ENCODE peak calls at places on chromosomes 3 and 15, in nine cellular contexts. One of them, this sample, is unnamed.

GRCh38 chr15:70528270-70528706 is 235.1 kb downstream of the UACA start:
- DNase-seq in renal cortical epithelial cell: peak
- DNase-seq in activated CD4-positive, alpha-beta memory T cell treated with anti-CD3 and anti-CD28 coated beads, Interleukin-2, amount 10 ng/mL, durations not matched to agents 7 days and 5 days: peak
- DNase-seq in activated CD4-positive, alpha-beta T cell treated with anti-CD3 and anti-CD28 coated beads for 48 hours: peak
- DNase-seq in KBM-7: peak
- DNase-seq in mesothelial cell of epicardium: no peak
- DNase-seq in CD8-positive, alpha-beta memory T cell: peak
- DNase-seq in A172: peak
- DNase-seq in endothelial cell of umbilical vein: peak
- DNase-seq in this sample: no peak

GRCh38 chr15:52112203-52112750 is 298 bp downstream of the BCL2L10 start:
- DNase-seq in renal cortical epithelial cell: no peak
- DNase-seq in activated CD4-positive, alpha-beta memory T cell treated with anti-CD3 and anti-CD28 coated beads, Interleukin-2, amount 10 ng/mL, durations not matched to agents 7 days and 5 days: peak
- DNase-seq in activated CD4-positive, alpha-beta T cell treated with anti-CD3 and anti-CD28 coated beads for 48 hours: peak
- DNase-seq in KBM-7: no peak
- DNase-seq in mesothelial cell of epicardium: no peak
- DNase-seq in CD8-positive, alpha-beta memory T cell: peak
- DNase-seq in A172: no peak
- DNase-seq in endothelial cell of umbilical vein: peak
- DNase-seq in this sample: no peak

GRCh38 chr3:58411851-58412830 is 21.5 kb downstream of the PDHB start:
- DNase-seq in renal cortical epithelial cell: no peak
- DNase-seq in activated CD4-positive, alpha-beta memory T cell treated with anti-CD3 and anti-CD28 coated beads, Interleukin-2, amount 10 ng/mL, durations not matched to agents 7 days and 5 days: no peak
- DNase-seq in activated CD4-positive, alpha-beta T cell treated with anti-CD3 and anti-CD28 coated beads for 48 hours: no peak
- DNase-seq in KBM-7: no peak
- DNase-seq in mesothelial cell of epicardium: no peak
- DNase-seq in CD8-positive, alpha-beta memory T cell: no peak
- DNase-seq in A172: no peak
- DNase-seq in endothelial cell of umbilical vein: no peak
- DNase-seq in this sample: no peak

GRCh38 chr3:150080058-150080730 is 109.5 kb upstream of the PFN2 start:
- DNase-seq in renal cortical epithelial cell: no peak
- DNase-seq in activated CD4-positive, alpha-beta memory T cell treated with anti-CD3 and anti-CD28 coated beads, Interleukin-2, amount 10 ng/mL, durations not matched to agents 7 days and 5 days: no peak
- DNase-seq in activated CD4-positive, alpha-beta T cell treated with anti-CD3 and anti-CD28 coated beads for 48 hours: no peak
- DNase-seq in KBM-7: no peak
- DNase-seq in mesothelial cell of epicardium: no peak
- DNase-seq in CD8-positive, alpha-beta memory T cell: no peak
- DNase-seq in A172: no peak
- DNase-seq in endothelial cell of umbilical vein: no peak
- DNase-seq in this sample: no peak

GRCh38 chr3:30752961-30753360 is 141.5 kb downstream of the GADL1 start:
- DNase-seq in renal cortical epithelial cell: peak
- DNase-seq in activated CD4-positive, alpha-beta memory T cell treated with anti-CD3 and anti-CD28 coated beads, Interleukin-2, amount 10 ng/mL, durations not matched to agents 7 days and 5 days: no peak
- DNase-seq in activated CD4-positive, alpha-beta T cell treated with anti-CD3 and anti-CD28 coated beads for 48 hours: peak
- DNase-seq in KBM-7: no peak
- DNase-seq in mesothelial cell of epicardium: no peak
- DNase-seq in CD8-positive, alpha-beta memory T cell: no peak
- DNase-seq in A172: peak
- DNase-seq in endothelial cell of umbilical vein: no peak
- DNase-seq in this sample: no peak

GRCh38 chr15:67887776-67888175 is 47.9 kb upstream of the RNU6-1 start:
- DNase-seq in renal cortical epithelial cell: no peak
- DNase-seq in activated CD4-positive, alpha-beta memory T cell treated with anti-CD3 and anti-CD28 coated beads, Interleukin-2, amount 10 ng/mL, durations not matched to agents 7 days and 5 days: no peak
- DNase-seq in activated CD4-positive, alpha-beta T cell treated with anti-CD3 and anti-CD28 coated beads for 48 hours: no peak
- DNase-seq in KBM-7: no peak
- DNase-seq in mesothelial cell of epicardium: no peak
- DNase-seq in CD8-positive, alpha-beta memory T cell: no peak
- DNase-seq in A172: no peak
- DNase-seq in endothelial cell of umbilical vein: no peak
- DNase-seq in this sample: no peak

GRCh38 chr3:119965692-119966091 is 128.6 kb downstream of the GSK3B start:
- DNase-seq in renal cortical epithelial cell: no peak
- DNase-seq in activated CD4-positive, alpha-beta memory T cell treated with anti-CD3 and anti-CD28 coated beads, Interleukin-2, amount 10 ng/mL, durations not matched to agents 7 days and 5 days: no peak
- DNase-seq in activated CD4-positive, alpha-beta T cell treated with anti-CD3 and anti-CD28 coated beads for 48 hours: no peak
- DNase-seq in KBM-7: no peak
- DNase-seq in mesothelial cell of epicardium: no peak
- DNase-seq in CD8-positive, alpha-beta memory T cell: no peak
- DNase-seq in A172: no peak
- DNase-seq in endothelial cell of umbilical vein: no peak
- DNase-seq in this sample: no peak

GRCh38 chr15:45116482-45117326 is 2.6 kb downstream of the DUOXA2 start:
- DNase-seq in renal cortical epithelial cell: no peak
- DNase-seq in activated CD4-positive, alpha-beta memory T cell treated with anti-CD3 and anti-CD28 coated beads, Interleukin-2, amount 10 ng/mL, durations not matched to agents 7 days and 5 days: no peak
- DNase-seq in activated CD4-positive, alpha-beta T cell treated with anti-CD3 and anti-CD28 coated beads for 48 hours: no peak
- DNase-seq in KBM-7: no peak
- DNase-seq in mesothelial cell of epicardium: no peak
- DNase-seq in CD8-positive, alpha-beta memory T cell: no peak
- DNase-seq in A172: no peak
- DNase-seq in endothelial cell of umbilical vein: no peak
- DNase-seq in this sample: no peak

GRCh38 chr3:129892486-129892856 is 1.0 kb downstream of the TMCC1 start:
- DNase-seq in renal cortical epithelial cell: no peak
- DNase-seq in activated CD4-positive, alpha-beta memory T cell treated with anti-CD3 and anti-CD28 coated beads, Interleukin-2, amount 10 ng/mL, durations not matched to agents 7 days and 5 days: no peak
- DNase-seq in activated CD4-positive, alpha-beta T cell treated with anti-CD3 and anti-CD28 coated beads for 48 hours: peak
- DNase-seq in KBM-7: no peak
- DNase-seq in mesothelial cell of epicardium: no peak
- DNase-seq in CD8-positive, alpha-beta memory T cell: no peak
- DNase-seq in A172: no peak
- DNase-seq in endothelial cell of umbilical vein: no peak
- DNase-seq in this sample: no peak

GRCh38 chr3:18586076-18586475 is 160.9 kb upstream of the SATB1 start:
- DNase-seq in renal cortical epithelial cell: no peak
- DNase-seq in activated CD4-positive, alpha-beta memory T cell treated with anti-CD3 and anti-CD28 coated beads, Interleukin-2, amount 10 ng/mL, durations not matched to agents 7 days and 5 days: no peak
- DNase-seq in activated CD4-positive, alpha-beta T cell treated with anti-CD3 and anti-CD28 coated beads for 48 hours: no peak
- DNase-seq in KBM-7: no peak
- DNase-seq in mesothelial cell of epicardium: no peak
- DNase-seq in CD8-positive, alpha-beta memory T cell: no peak
- DNase-seq in A172: peak
- DNase-seq in endothelial cell of umbilical vein: no peak
- DNase-seq in this sample: no peak

GRCh38 chr3:100682056-100682853 is 27.0 kb upstream of the TFG start:
- DNase-seq in renal cortical epithelial cell: peak
- DNase-seq in activated CD4-positive, alpha-beta memory T cell treated with anti-CD3 and anti-CD28 coated beads, Interleukin-2, amount 10 ng/mL, durations not matched to agents 7 days and 5 days: no peak
- DNase-seq in activated CD4-positive, alpha-beta T cell treated with anti-CD3 and anti-CD28 coated beads for 48 hours: no peak
- DNase-seq in KBM-7: no peak
- DNase-seq in mesothelial cell of epicardium: no peak
- DNase-seq in CD8-positive, alpha-beta memory T cell: no peak
- DNase-seq in A172: no peak
- DNase-seq in endothelial cell of umbilical vein: peak
- DNase-seq in this sample: no peak